ENCODE peak calls at places on chromosomes 1 and 21, in five cellular contexts. F is K562, L is HepG2, B is GM12878, Y is SK-N-SH. G is an unnamed sample.
A peak's percentile ranks its signal among the peaks of the same experiment; 100 is the strongest.

GRCh38 chr1:159991513-159991912 is 37.5 kb upstream of the SLAMF9 start:
- DNase-seq in F (no peak), L (peak; percentile 7), B (no peak), Y (no peak), G (no peak)

GRCh38 chr1:53656916-53657170 is 82.1 kb downstream of the GLIS1 start:
- DNase-seq in F (no peak), L (no peak), B (no peak), Y (no peak), G (no peak)

GRCh38 chr1:203462878-203463277 is 12.7 kb upstream of the PRELP start:
- DNase-seq in F (no peak), L (no peak), B (no peak), Y (no peak), G (no peak)

GRCh38 chr1:193462629-193463320 is 276.4 kb upstream of the B3GALT2 start:
- DNase-seq in F (no peak), L (no peak), B (no peak), Y (no peak), G (no peak)

GRCh38 chr1:66374561-66375111 is 159.3 kb upstream of the SGIP1 start:
- DNase-seq in F (no peak), L (no peak), B (peak; percentile 96), Y (no peak), G (no peak)

GRCh38 chr1:166840309-166841302 is 1.3 kb downstream of the POGK start:
- DNase-seq in F (peak; percentile 72), L (no peak), B (no peak), Y (peak; percentile 20), G (no peak)

GRCh38 chr1:156931974-156932710 is 11.7 kb downstream of the LRRC71 start:
- DNase-seq in F (no peak), L (no peak), B (no peak), Y (no peak), G (no peak)

GRCh38 chr1:68975534-68975933 is 478.7 kb upstream of the DEPDC1 start:
- DNase-seq in F (no peak), L (no peak), B (no peak), Y (peak; percentile 19), G (no peak)

GRCh38 chr1:212386029-212386428 is 28.7 kb downstream of the PACC1 start:
- DNase-seq in F (no peak), L (no peak), B (no peak), Y (no peak), G (no peak)

GRCh38 chr1:93051961-93052360 is 27.1 kb upstream of the MTF2 start:
- DNase-seq in F (peak; percentile 23), L (no peak), B (no peak), Y (no peak), G (no peak)

GRCh38 chr21:40143822-40144525 is 276.7 kb downstream of the PCP4 start:
- DNase-seq in F (peak; percentile 62), L (peak; percentile 10), B (no peak), Y (peak; percentile 69), G (peak; percentile 40)

GRCh38 chr1:109113787-109114568 is at the start of gene ELAPOR1:
- DNase-seq in F (no peak), L (no peak), B (no peak), Y (peak; percentile 74), G (no peak)

GRCh38 chr1:36792292-36792691 is 242.0 kb downstream of the GRIK3 start:
- DNase-seq in F (no peak), L (no peak), B (no peak), Y (no peak), G (no peak)

GRCh38 chr1:57363643-57364042 is 60.2 kb downstream of the DAB1 start:
- DNase-seq in F (no peak), L (no peak), B (no peak), Y (no peak), G (no peak)

GRCh38 chr1:27395441-27396195 is 3.2 kb downstream of the GPR3 start:
- DNase-seq in F (peak; percentile 80), L (peak; percentile 40), B (no peak), Y (peak; percentile 88), G (peak; percentile 86)

GRCh38 chr1:147247656-147248238 is 5.3 kb downstream of the CHD1L start:
- DNase-seq in F (no peak), L (peak; percentile 60), B (no peak), Y (no peak), G (no peak)

GRCh38 chr1:15856888-15857287 is 9.4 kb downstream of the SPEN start:
- DNase-seq in F (no peak), L (no peak), B (no peak), Y (no peak), G (no peak)

GRCh38 chr1:203045821-203046594 is 19.7 kb downstream of the PPFIA4 start:
- DNase-seq in F (no peak), L (no peak), B (no peak), Y (no peak), G (no peak)

GRCh38 chr21:35563885-35564451 is 496.4 kb downstream of the SETD4 start:
- DNase-seq in F (no peak), L (no peak), B (no peak), Y (no peak), G (no peak)

GRCh38 chr1:1173793-1174415 is at the start of gene TTLL10:
- DNase-seq in F (no peak), L (no peak), B (no peak), Y (peak; percentile 49), G (no peak)

GRCh38 chr1:109644670-109645069 is 11.2 kb upstream of the GSTM4 start:
- DNase-seq in F (no peak), L (no peak), B (no peak), Y (no peak), G (no peak)

GRCh38 chr1:43431676-43432075 is 22.1 kb downstream of the HYI start:
- DNase-seq in F (no peak), L (no peak), B (no peak), Y (no peak), G (no peak)

GRCh38 chr1:10839188-10839770 is 42.8 kb upstream of the CASZ1 start:
- DNase-seq in F (no peak), L (no peak), B (no peak), Y (no peak), G (no peak)

GRCh38 chr1:153070243-153070642 is 1.2 kb downstream of the SPRR2B start:
- DNase-seq in F (no peak), L (no peak), B (no peak), Y (no peak), G (no peak)

GRCh38 chr1:77120950-77121349 is 98.3 kb downstream of the PIGK start:
- DNase-seq in F (no peak), L (no peak), B (no peak), Y (no peak), G (no peak)

GRCh38 chr1:52041551-52042185 is 8.1 kb upstream of the KTI12 start:
- DNase-seq in F (no peak), L (no peak), B (no peak), Y (no peak), G (no peak)

GRCh38 chr1:208107817-208108608 is 136.2 kb downstream of the PLXNA2 start:
- DNase-seq in F (no peak), L (no peak), B (no peak), Y (no peak), G (no peak)

GRCh38 chr1:157201767-157202166 is 63.6 kb upstream of the ETV3 start:
- DNase-seq in F (no peak), L (no peak), B (no peak), Y (no peak), G (no peak)

DNA sequence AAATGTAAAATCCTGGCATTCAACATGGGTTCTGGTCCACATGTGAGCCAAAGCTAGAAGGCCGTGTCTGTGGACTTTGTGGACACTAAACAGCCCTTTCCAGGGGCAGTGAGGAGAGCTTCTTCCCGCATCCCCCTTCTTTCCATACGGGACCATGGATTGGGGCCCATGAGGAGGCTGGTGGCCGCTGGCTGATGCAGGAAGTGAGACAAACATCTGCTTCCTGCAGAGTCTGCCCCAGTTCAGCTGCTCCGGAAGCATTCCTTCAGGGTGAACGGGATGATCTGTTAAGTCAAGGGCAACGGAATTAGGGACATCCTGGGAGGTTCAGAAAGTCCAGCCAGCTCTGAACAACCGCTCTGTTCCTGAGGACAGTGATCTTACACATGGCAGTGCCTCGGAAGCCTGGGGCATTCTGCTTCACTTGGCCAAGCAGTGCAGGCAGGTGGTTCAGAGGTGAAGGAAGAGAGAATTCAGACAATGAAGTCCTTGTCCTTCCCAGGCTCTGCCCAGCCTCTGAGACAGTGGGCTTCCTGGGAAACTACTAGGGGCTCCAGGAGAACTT is 1.5 kb downstream of the CA6 start:
- DNase-seq in F (no peak), L (peak; percentile 34), B (no peak), Y (no peak), G (no peak)
- TF ChIP-seq FOXM1 in F (no peak), L (no peak), B (no peak), Y (no peak), G (no peak)

DNA sequence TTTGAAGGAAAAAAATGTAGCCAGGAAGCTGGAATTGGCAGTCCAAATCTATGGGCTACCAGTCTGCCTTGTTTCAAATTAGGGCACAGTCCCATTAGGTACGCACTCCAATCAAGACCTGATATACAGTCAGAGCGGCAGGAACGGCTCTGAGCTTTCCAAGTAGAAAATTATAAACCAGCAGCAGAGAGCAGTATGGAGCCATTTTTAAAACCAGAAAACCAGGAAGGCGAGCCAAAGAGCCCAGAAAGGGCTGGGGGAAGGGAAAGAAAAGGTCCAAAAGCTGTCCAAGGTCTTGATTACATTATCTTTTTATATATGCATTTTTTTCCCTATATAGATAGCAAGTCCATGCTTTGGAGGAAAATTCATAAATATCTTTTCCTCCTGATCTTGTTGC is 719.0 kb downstream of the RWDD3 start:
- DNase-seq in F (no peak), L (no peak), B (no peak), Y (peak; percentile 27), G (peak; percentile 22)
- TF ChIP-seq FOXM1 in F (no peak), L (no peak), B (no peak), Y (no peak), G (no peak)

GRCh38 chr21:45594721-45595489 is 48.6 kb upstream of the PCBP3 start:
- DNase-seq in F (peak; percentile 11), L (no peak), B (no peak), Y (no peak), G (no peak)

GRCh38 chr21:45598109-45598508 is 45.4 kb upstream of the PCBP3 start:
- DNase-seq in F (no peak), L (no peak), B (no peak), Y (no peak), G (no peak)

GRCh38 chr21:45598666-45599065 is 44.9 kb upstream of the PCBP3 start:
- DNase-seq in F (no peak), L (no peak), B (no peak), Y (no peak), G (no peak)

GRCh38 chr21:45595574-45596295 is 47.8 kb upstream of the PCBP3 start:
- DNase-seq in F (no peak), L (no peak), B (no peak), Y (no peak), G (no peak)

DNA sequence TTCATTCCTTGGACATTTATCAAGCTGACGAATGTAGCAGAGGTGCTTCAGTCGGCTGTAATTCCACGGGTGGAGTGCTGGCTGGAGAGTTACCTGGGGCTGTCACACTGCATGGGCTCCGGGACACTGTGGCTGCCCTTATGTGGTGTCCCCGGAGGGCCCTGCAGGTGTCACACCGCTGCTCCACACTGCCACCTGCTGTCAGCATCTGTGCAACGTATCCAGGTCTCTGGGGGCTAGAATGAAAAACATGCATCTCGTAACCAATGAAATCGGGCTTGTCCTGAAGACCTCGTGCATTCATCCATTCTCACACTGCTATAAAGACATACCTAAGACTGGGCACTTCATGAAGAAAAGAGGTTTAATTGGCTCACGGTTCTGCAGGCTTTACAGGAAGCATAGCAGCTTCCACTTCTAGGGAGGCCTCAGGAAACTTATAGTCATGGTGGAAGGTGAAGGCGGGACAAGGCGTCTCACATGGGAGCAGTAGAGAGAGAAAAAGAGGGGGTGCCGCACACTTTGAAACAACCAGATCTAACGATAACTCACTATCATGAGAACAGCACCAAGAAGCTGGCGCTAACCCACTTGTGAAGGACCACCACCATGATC is 46.7 kb upstream of the PCBP3 start:
- DNase-seq in F (peak; percentile 88), L (peak; percentile 52), B (no peak), Y (peak; percentile 87), G (peak; percentile 86)
- TF ChIP-seq FOXM1 in F (no peak), L (no peak), B (no peak), Y (no peak), G (no peak)

GRCh38 chr1:67853704-67854103 is 20.4 kb upstream of the GNG12 start:
- DNase-seq in F (peak; percentile 78), L (peak; percentile 25), B (no peak), Y (peak; percentile 77), G (peak; percentile 88)
- TF ChIP-seq FOXM1 in F (no peak), L (no peak), B (no peak), Y (peak; percentile 73), G (no peak)